ENCODE peak calls at places on chromosomes 3 and 15, in six cellular contexts. One of them, this sample, is unnamed.

GRCh38 chr3:88462241-88462640 is 312.5 kb downstream of the C3orf38 start:
- DNase-seq in GM06990: no peak
- DNase-seq in fibroblast of villous mesenchyme: no peak
- DNase-seq in Peyer's patch: no peak
- DNase-seq in Caco-2: no peak
- DNase-seq in endothelial cell of umbilical vein: no peak
- DNase-seq in this sample: no peak

GRCh38 chr15:85071061-85071460 is 89.4 kb downstream of the PDE8A start:
- DNase-seq in Peyer's patch: no peak
- DNase-seq in endothelial cell of umbilical vein: no peak
- DNase-seq in GM06990: no peak
- DNase-seq in fibroblast of villous mesenchyme: no peak
- DNase-seq in Caco-2: no peak
- DNase-seq in this sample: no peak

GRCh38 chr3:126781406-126781805 is 77.4 kb downstream of the CHCHD6 start:
- DNase-seq in GM06990: no peak
- DNase-seq in Peyer's patch: no peak
- DNase-seq in endothelial cell of umbilical vein: no peak
- DNase-seq in fibroblast of villous mesenchyme: no peak
- DNase-seq in Caco-2: no peak
- DNase-seq in this sample: no peak

GRCh38 chr3:13884851-13885703 is 5.2 kb upstream of the WNT7A start:
- DNase-seq in GM06990: no peak
- DNase-seq in fibroblast of villous mesenchyme: peak
- DNase-seq in Peyer's patch: no peak
- DNase-seq in Caco-2: peak
- DNase-seq in endothelial cell of umbilical vein: no peak
- DNase-seq in this sample: no peak

GRCh38 chr15:29939404-29939803 is 117.1 kb upstream of the TJP1 start:
- DNase-seq in endothelial cell of umbilical vein: no peak
- DNase-seq in fibroblast of villous mesenchyme: peak
- DNase-seq in Peyer's patch: no peak
- DNase-seq in Caco-2: no peak
- DNase-seq in GM06990: no peak
- DNase-seq in this sample: no peak

GRCh38 chr15:97902140-97902780 is 58.2 kb upstream of the ARRDC4 start:
- DNase-seq in Peyer's patch: no peak
- DNase-seq in fibroblast of villous mesenchyme: peak
- DNase-seq in Caco-2: no peak
- DNase-seq in endothelial cell of umbilical vein: no peak
- DNase-seq in GM06990: no peak
- DNase-seq in this sample: peak

GRCh38 chr3:86175051-86175536 is 815.9 kb downstream of the VGLL3 start:
- DNase-seq in GM06990: no peak
- DNase-seq in Caco-2: no peak
- DNase-seq in endothelial cell of umbilical vein: no peak
- DNase-seq in Peyer's patch: no peak
- DNase-seq in fibroblast of villous mesenchyme: no peak
- DNase-seq in this sample: no peak

GRCh38 chr3:133572158-133573053 is 1.1 kb upstream of the CDV3 start:
- DNase-seq in Caco-2: no peak
- DNase-seq in fibroblast of villous mesenchyme: peak
- DNase-seq in Peyer's patch: no peak
- DNase-seq in endothelial cell of umbilical vein: no peak
- DNase-seq in GM06990: peak
- DNase-seq in this sample: no peak

GRCh38 chr3:13513051-13513912 is 33.2 kb downstream of the HDAC11 start:
- DNase-seq in GM06990: no peak
- DNase-seq in endothelial cell of umbilical vein: no peak
- DNase-seq in fibroblast of villous mesenchyme: peak
- DNase-seq in Peyer's patch: peak
- DNase-seq in Caco-2: no peak
- DNase-seq in this sample: peak

GRCh38 chr3:74329087-74329486 is 285.4 kb downstream of the CNTN3 start:
- DNase-seq in endothelial cell of umbilical vein: no peak
- DNase-seq in fibroblast of villous mesenchyme: no peak
- DNase-seq in Caco-2: no peak
- DNase-seq in Peyer's patch: no peak
- DNase-seq in GM06990: no peak
- DNase-seq in this sample: no peak

GRCh38 chr15:62549345-62549970 is 384.4 kb upstream of the C2CD4B start:
- DNase-seq in fibroblast of villous mesenchyme: peak
- DNase-seq in Peyer's patch: no peak
- DNase-seq in GM06990: no peak
- DNase-seq in endothelial cell of umbilical vein: peak
- DNase-seq in Caco-2: peak
- DNase-seq in this sample: peak

GRCh38 chr15:51191766-51192165 is 97.1 kb upstream of the TNFAIP8L3 start:
- DNase-seq in Caco-2: no peak
- DNase-seq in Peyer's patch: no peak
- DNase-seq in fibroblast of villous mesenchyme: no peak
- DNase-seq in endothelial cell of umbilical vein: no peak
- DNase-seq in GM06990: no peak
- DNase-seq in this sample: no peak

GRCh38 chr3:11136871-11137626 is 17.2 kb upstream of the HRH1 start:
- DNase-seq in GM06990: no peak
- DNase-seq in Peyer's patch: no peak
- DNase-seq in endothelial cell of umbilical vein: peak
- DNase-seq in Caco-2: peak
- DNase-seq in fibroblast of villous mesenchyme: peak
- DNase-seq in this sample: peak

GRCh38 chr3:169923189-169923588 is 11.8 kb downstream of the SAMD7 start:
- DNase-seq in fibroblast of villous mesenchyme: no peak
- DNase-seq in GM06990: no peak
- DNase-seq in endothelial cell of umbilical vein: no peak
- DNase-seq in Caco-2: no peak
- DNase-seq in Peyer's patch: peak
- DNase-seq in this sample: no peak

GRCh38 chr3:157274644-157275137 is 114.7 kb upstream of the CCNL1 start:
- DNase-seq in Caco-2: no peak
- DNase-seq in fibroblast of villous mesenchyme: peak
- DNase-seq in endothelial cell of umbilical vein: no peak
- DNase-seq in Peyer's patch: no peak
- DNase-seq in GM06990: no peak
- DNase-seq in this sample: no peak

GRCh38 chr3:127149621-127150310 is 43.2 kb upstream of the PRR23E start:
- DNase-seq in endothelial cell of umbilical vein: no peak
- DNase-seq in fibroblast of villous mesenchyme: no peak
- DNase-seq in Peyer's patch: peak
- DNase-seq in Caco-2: no peak
- DNase-seq in GM06990: no peak
- DNase-seq in this sample: no peak

GRCh38 chr15:73633991-73634495 is 854 bp upstream of the NPTN start:
- DNase-seq in Caco-2: peak
- DNase-seq in Peyer's patch: no peak
- DNase-seq in endothelial cell of umbilical vein: peak
- DNase-seq in GM06990: no peak
- DNase-seq in fibroblast of villous mesenchyme: peak
- DNase-seq in this sample: peak

GRCh38 chr15:79170256-79170664 is 79.7 kb upstream of the RASGRF1 start:
- DNase-seq in Peyer's patch: no peak
- DNase-seq in fibroblast of villous mesenchyme: peak
- DNase-seq in GM06990: no peak
- DNase-seq in endothelial cell of umbilical vein: no peak
- DNase-seq in Caco-2: peak
- DNase-seq in this sample: no peak

GRCh38 chr15:74179983-74180688 is 6.6 kb downstream of the ISLR start:
- DNase-seq in GM06990: no peak
- DNase-seq in endothelial cell of umbilical vein: peak
- DNase-seq in fibroblast of villous mesenchyme: peak
- DNase-seq in Caco-2: no peak
- DNase-seq in Peyer's patch: peak
- DNase-seq in this sample: peak

GRCh38 chr3:52670621-52671521 is 14.8 kb downstream of the PBRM1 start:
- DNase-seq in fibroblast of villous mesenchyme: peak
- DNase-seq in endothelial cell of umbilical vein: peak
- DNase-seq in Caco-2: no peak
- DNase-seq in Peyer's patch: no peak
- DNase-seq in GM06990: peak
- DNase-seq in this sample: peak

DNA sequence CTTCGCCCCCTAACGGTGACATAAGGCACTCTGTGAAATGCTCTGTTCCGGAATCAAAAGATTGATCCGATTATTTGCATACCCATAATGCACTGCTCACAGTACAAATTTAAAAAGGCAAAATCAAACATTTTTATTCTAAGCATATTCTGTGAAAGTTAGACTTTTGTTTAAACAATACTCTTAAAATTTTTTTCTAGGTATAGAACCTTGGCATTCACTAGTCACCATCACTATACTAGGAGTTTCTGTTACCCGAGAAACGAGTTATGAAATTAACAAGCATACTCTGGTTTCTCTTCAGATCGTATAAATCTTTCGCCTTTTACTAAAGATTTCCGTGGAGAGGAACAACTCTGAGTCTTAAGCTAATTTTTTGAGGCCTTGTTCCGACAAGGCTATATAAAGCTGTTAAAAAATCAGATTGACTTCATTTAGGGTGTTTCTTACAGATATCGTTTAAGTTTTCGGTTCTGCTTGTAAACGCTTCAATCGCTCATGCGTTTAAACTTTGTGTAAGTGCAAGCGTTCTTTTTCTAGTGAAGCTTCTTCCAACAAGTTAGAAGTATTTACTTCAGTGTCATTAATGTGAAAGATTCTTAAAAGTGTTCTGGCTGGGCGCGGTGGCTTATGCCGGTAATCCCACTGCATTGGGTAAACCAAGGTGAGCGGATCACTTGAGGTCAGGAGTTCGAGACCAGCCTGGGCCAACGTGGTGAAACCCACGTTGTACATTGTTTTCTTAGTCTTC is at the start of gene RNU5B-1:
- DNase-seq in Caco-2: peak
- DNase-seq in fibroblast of villous mesenchyme: peak
- DNase-seq in Peyer's patch: peak
- DNase-seq in GM06990: peak
- DNase-seq in endothelial cell of umbilical vein: peak
- DNase-seq in this sample: peak
- TF ChIP-seq CTCF in Caco-2: no peak
- TF ChIP-seq CTCF in fibroblast of villous mesenchyme: peak
- TF ChIP-seq CTCF in Peyer's patch: peak
- TF ChIP-seq CTCF in GM06990: peak
- TF ChIP-seq CTCF in endothelial cell of umbilical vein: peak
- TF ChIP-seq CTCF in this sample: peak

GRCh38 chr3:138429665-138430064 is 4.8 kb upstream of the ESYT3 start:
- DNase-seq in Caco-2: no peak
- DNase-seq in endothelial cell of umbilical vein: no peak
- DNase-seq in Peyer's patch: no peak
- DNase-seq in fibroblast of villous mesenchyme: no peak
- DNase-seq in GM06990: no peak
- DNase-seq in this sample: no peak

GRCh38 chr3:138423316-138423715 is 11.1 kb upstream of the ESYT3 start:
- DNase-seq in Peyer's patch: no peak
- DNase-seq in GM06990: no peak
- DNase-seq in fibroblast of villous mesenchyme: no peak
- DNase-seq in endothelial cell of umbilical vein: no peak
- DNase-seq in Caco-2: no peak
- DNase-seq in this sample: no peak

DNA sequence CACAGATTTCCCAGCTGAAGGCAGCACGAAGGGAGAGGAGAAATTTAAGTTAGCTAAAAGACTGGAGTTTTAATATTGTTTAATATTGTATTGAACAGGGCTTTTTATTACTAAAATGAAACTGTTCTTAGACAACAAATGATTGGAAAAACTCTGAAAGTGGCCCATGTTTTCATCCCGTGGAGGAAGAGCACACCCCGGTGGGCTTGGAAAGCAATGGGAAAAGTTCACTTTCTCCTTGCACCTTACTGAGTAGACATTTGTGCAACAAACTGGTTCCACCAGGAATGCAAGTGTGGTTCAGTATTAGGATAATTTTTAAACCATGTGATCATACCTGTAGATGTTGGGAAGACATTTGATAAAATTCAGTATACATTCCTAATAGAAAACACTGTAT is 8.2 kb upstream of the ESYT3 start:
- DNase-seq in GM06990: no peak
- DNase-seq in Peyer's patch: no peak
- DNase-seq in fibroblast of villous mesenchyme: peak
- DNase-seq in Caco-2: peak
- DNase-seq in endothelial cell of umbilical vein: no peak
- DNase-seq in this sample: no peak
- TF ChIP-seq CTCF in GM06990: peak
- TF ChIP-seq CTCF in Peyer's patch: no peak
- TF ChIP-seq CTCF in fibroblast of villous mesenchyme: peak
- TF ChIP-seq CTCF in Caco-2: no peak
- TF ChIP-seq CTCF in endothelial cell of umbilical vein: peak
- TF ChIP-seq CTCF in this sample: peak

GRCh38 chr15:81765816-81766215 is 280.0 kb downstream of the MEX3B start:
- DNase-seq in endothelial cell of umbilical vein: no peak
- DNase-seq in GM06990: no peak
- DNase-seq in Peyer's patch: no peak
- DNase-seq in fibroblast of villous mesenchyme: no peak
- DNase-seq in Caco-2: no peak
- DNase-seq in this sample: no peak

GRCh38 chr15:81768773-81769172 is 277.0 kb downstream of the MEX3B start:
- DNase-seq in GM06990: no peak
- DNase-seq in endothelial cell of umbilical vein: no peak
- DNase-seq in fibroblast of villous mesenchyme: no peak
- DNase-seq in Peyer's patch: no peak
- DNase-seq in Caco-2: no peak
- DNase-seq in this sample: no peak

GRCh38 chr15:81763304-81763703 is 282.5 kb downstream of the MEX3B start:
- DNase-seq in Caco-2: no peak
- DNase-seq in fibroblast of villous mesenchyme: no peak
- DNase-seq in endothelial cell of umbilical vein: no peak
- DNase-seq in GM06990: no peak
- DNase-seq in Peyer's patch: no peak
- DNase-seq in this sample: no peak

DNA sequence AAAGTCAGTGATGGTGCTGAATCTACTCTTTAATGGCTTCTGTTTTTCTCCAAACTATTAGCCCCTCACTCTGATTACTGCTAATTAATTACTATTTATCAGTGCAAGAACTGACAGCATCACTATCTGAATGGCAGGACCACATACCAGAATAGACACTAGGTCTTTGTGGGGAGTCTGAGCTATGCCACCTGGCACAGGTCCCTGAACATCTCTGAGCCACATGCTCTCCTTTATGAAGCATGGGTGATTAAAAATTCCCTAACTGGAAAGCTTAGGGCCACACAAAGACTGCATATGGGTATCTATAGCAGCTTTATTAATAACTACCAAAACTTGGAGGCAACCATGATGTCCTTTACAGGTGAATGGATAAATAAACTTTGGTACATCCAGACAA is 278.7 kb downstream of the MEX3B start:
- DNase-seq in fibroblast of villous mesenchyme: no peak
- DNase-seq in Caco-2: no peak
- DNase-seq in Peyer's patch: no peak
- DNase-seq in GM06990: no peak
- DNase-seq in endothelial cell of umbilical vein: no peak
- DNase-seq in this sample: no peak
- TF ChIP-seq CTCF in fibroblast of villous mesenchyme: no peak
- TF ChIP-seq CTCF in Caco-2: no peak
- TF ChIP-seq CTCF in Peyer's patch: no peak
- TF ChIP-seq CTCF in GM06990: no peak
- TF ChIP-seq CTCF in endothelial cell of umbilical vein: no peak
- TF ChIP-seq CTCF in this sample: no peak

DNA sequence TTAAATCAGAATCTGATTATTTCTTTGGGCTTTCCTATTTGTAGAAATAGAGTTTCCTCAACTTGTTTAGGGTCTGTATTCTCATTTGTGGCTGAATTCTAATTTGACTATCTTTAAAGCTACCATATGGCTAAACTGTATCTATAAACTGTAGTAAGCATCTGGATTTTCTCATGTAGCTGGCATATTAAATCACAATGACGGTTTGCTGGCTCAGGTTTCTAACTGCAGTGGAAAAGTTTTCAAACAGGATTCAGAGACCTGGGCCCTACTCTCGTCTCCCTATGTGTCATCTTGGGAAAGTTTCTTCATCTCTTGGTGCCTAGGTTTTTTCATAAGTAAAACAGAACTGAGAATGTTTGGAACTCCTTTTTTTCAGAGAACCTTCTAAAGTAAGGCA is 68.3 kb downstream of the GALK2 start:
- DNase-seq in Caco-2: no peak
- DNase-seq in endothelial cell of umbilical vein: no peak
- DNase-seq in fibroblast of villous mesenchyme: peak
- DNase-seq in GM06990: no peak
- DNase-seq in Peyer's patch: no peak
- DNase-seq in this sample: peak
- TF ChIP-seq CTCF in Caco-2: no peak
- TF ChIP-seq CTCF in endothelial cell of umbilical vein: no peak
- TF ChIP-seq CTCF in fibroblast of villous mesenchyme: no peak
- TF ChIP-seq CTCF in GM06990: no peak
- TF ChIP-seq CTCF in Peyer's patch: no peak
- TF ChIP-seq CTCF in this sample: no peak

This sample was measured in HFFc6.